ENCODE peak calls at places on chromosome 5, in six cellular contexts. One of them, this sample, is unnamed.

GRCh38 chr5:52657231-52657645 is 130.5 kb upstream of the ITGA1 start:
- DNase-seq in PC-9: no peak
- DNase-seq in SK-N-SH: peak; percentile 12
- DNase-seq in GM23248: peak; percentile 71
- DNase-seq in PC-3: peak; percentile 63
- DNase-seq in neural progenitor cell: peak; percentile 60
- DNase-seq in this sample: peak; percentile 77

GRCh38 chr5:68745459-68745858 is 348.4 kb upstream of the SLC30A5 start:
- DNase-seq in PC-9: peak; percentile 10
- DNase-seq in GM23248: peak; percentile 37
- DNase-seq in neural progenitor cell: no peak
- DNase-seq in SK-N-SH: no peak
- DNase-seq in PC-3: no peak
- DNase-seq in this sample: peak; percentile 14

GRCh38 chr5:33810491-33811120 is 81.2 kb downstream of the ADAMTS12 start:
- DNase-seq in GM23248: peak; percentile 48
- DNase-seq in SK-N-SH: no peak
- DNase-seq in PC-3: peak; percentile 60
- DNase-seq in neural progenitor cell: no peak
- DNase-seq in PC-9: no peak
- DNase-seq in this sample: no peak

GRCh38 chr5:15383469-15383868 is 116.5 kb upstream of the FBXL7 start:
- DNase-seq in PC-9: no peak
- DNase-seq in PC-3: peak; percentile 34
- DNase-seq in SK-N-SH: peak; percentile 61
- DNase-seq in neural progenitor cell: peak; percentile 42
- DNase-seq in GM23248: peak; percentile 42
- DNase-seq in this sample: peak; percentile 77

GRCh38 chr5:106312360-106312759 is 1358.4 kb downstream of the EFNA5 start:
- DNase-seq in GM23248: peak; percentile 43
- DNase-seq in PC-3: peak; percentile 75
- DNase-seq in neural progenitor cell: no peak
- DNase-seq in SK-N-SH: no peak
- DNase-seq in PC-9: peak; percentile 1
- DNase-seq in this sample: no peak

GRCh38 chr5:111996574-111996973 is 239.6 kb upstream of the NREP start:
- DNase-seq in GM23248: no peak
- DNase-seq in neural progenitor cell: no peak
- DNase-seq in PC-3: no peak
- DNase-seq in SK-N-SH: no peak
- DNase-seq in PC-9: no peak
- DNase-seq in this sample: no peak

GRCh38 chr5:91383027-91383955 is at the start of gene ARRDC3:
- DNase-seq in PC-3: peak; percentile 98
- DNase-seq in SK-N-SH: peak; percentile 87
- DNase-seq in neural progenitor cell: peak; percentile 98
- DNase-seq in PC-9: peak; percentile 97
- DNase-seq in GM23248: peak; percentile 96
- DNase-seq in this sample: peak; percentile 97

GRCh38 chr5:176619203-176619568 is 9.2 kb upstream of the GPRIN1 start:
- DNase-seq in PC-9: peak; percentile 54
- DNase-seq in PC-3: no peak
- DNase-seq in neural progenitor cell: peak; percentile 98
- DNase-seq in GM23248: peak; percentile 87
- DNase-seq in SK-N-SH: peak; percentile 98
- DNase-seq in this sample: peak; percentile 98

GRCh38 chr5:72268753-72269410 is 51.2 kb downstream of the MRPS27 start:
- DNase-seq in GM23248: peak; percentile 68
- DNase-seq in neural progenitor cell: peak; percentile 72
- DNase-seq in PC-9: peak; percentile 61
- DNase-seq in SK-N-SH: peak; percentile 36
- DNase-seq in PC-3: peak; percentile 70
- DNase-seq in this sample: peak; percentile 85

GRCh38 chr5:100407053-100407452 is 128.1 kb upstream of the FAM174A start:
- DNase-seq in PC-3: no peak
- DNase-seq in neural progenitor cell: no peak
- DNase-seq in PC-9: no peak
- DNase-seq in GM23248: no peak
- DNase-seq in SK-N-SH: no peak
- DNase-seq in this sample: no peak

GRCh38 chr5:155982354-155982753 is 344.6 kb upstream of the SGCD start:
- DNase-seq in GM23248: peak; percentile 9
- DNase-seq in SK-N-SH: no peak
- DNase-seq in PC-3: no peak
- DNase-seq in PC-9: no peak
- DNase-seq in neural progenitor cell: no peak
- DNase-seq in this sample: no peak

GRCh38 chr5:157535042-157535865 is 40.3 kb downstream of the ADAM19 start:
- DNase-seq in PC-3: peak; percentile 44
- DNase-seq in neural progenitor cell: no peak
- DNase-seq in PC-9: no peak
- DNase-seq in SK-N-SH: no peak
- DNase-seq in GM23248: peak; percentile 14
- DNase-seq in this sample: no peak

GRCh38 chr5:179730356-179730755 is 2.3 kb upstream of the MAML1 start:
- DNase-seq in PC-3: no peak
- DNase-seq in GM23248: no peak
- DNase-seq in neural progenitor cell: no peak
- DNase-seq in PC-9: no peak
- DNase-seq in SK-N-SH: no peak
- DNase-seq in this sample: no peak

GRCh38 chr5:179730852-179731251 is 1.8 kb upstream of the MAML1 start:
- DNase-seq in SK-N-SH: no peak
- DNase-seq in PC-3: no peak
- DNase-seq in PC-9: no peak
- DNase-seq in GM23248: no peak
- DNase-seq in neural progenitor cell: no peak
- DNase-seq in this sample: no peak

GRCh38 chr5:179731791-179732411 is 721 bp upstream of the MAML1 start:
- DNase-seq in neural progenitor cell: no peak
- DNase-seq in GM23248: peak; percentile 94
- DNase-seq in SK-N-SH: no peak
- DNase-seq in PC-3: peak; percentile 55
- DNase-seq in PC-9: peak; percentile 48
- DNase-seq in this sample: no peak

GRCh38 chr5:179729727-179730126 is 2.9 kb upstream of the MAML1 start:
- DNase-seq in PC-3: no peak
- DNase-seq in PC-9: no peak
- DNase-seq in neural progenitor cell: no peak
- DNase-seq in SK-N-SH: no peak
- DNase-seq in GM23248: no peak
- DNase-seq in this sample: no peak

DNA sequence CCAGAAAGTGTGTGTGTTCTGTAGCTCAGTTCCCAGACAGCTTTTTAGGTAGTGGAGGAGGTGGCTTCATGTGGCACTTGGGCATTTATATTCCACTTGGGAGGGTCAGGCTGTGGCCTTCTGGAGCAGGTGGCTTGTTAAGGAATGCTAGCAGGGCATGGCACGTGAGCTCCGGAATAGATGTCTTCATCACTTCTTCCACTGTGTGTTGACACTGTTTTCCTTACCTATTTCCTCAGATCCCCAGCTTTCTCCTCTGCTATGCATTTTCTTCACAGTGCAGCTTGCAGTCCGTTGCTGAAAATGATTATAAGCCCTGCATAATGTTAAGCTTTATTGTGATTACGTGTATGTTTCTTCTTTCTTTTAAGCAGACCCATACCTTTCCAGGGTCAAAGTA is 3.3 kb upstream of the MAML1 start:
- DNase-seq in neural progenitor cell: no peak
- DNase-seq in PC-9: no peak
- DNase-seq in SK-N-SH: no peak
- DNase-seq in PC-3: no peak
- DNase-seq in GM23248: no peak
- DNase-seq in this sample: no peak
- H3F3A ChIP-seq in neural progenitor cell: peaks cover 68% of the 10 kb centered on the region
- H3F3A ChIP-seq in PC-9: peaks cover 80% of the 10 kb centered on the region
- H3F3A ChIP-seq in SK-N-SH: peaks cover 65% of the 10 kb centered on the region
- H3F3A ChIP-seq in PC-3: peaks cover 4% of the 10 kb centered on the region
- H3F3A ChIP-seq in GM23248: peaks cover 73% of the 10 kb centered on the region
- H3F3A ChIP-seq in this sample: peaks cover 46% of the 10 kb centered on the region

GRCh38 chr5:67201897-67202549 is 5.4 kb upstream of the CD180 start:
- DNase-seq in PC-9: no peak
- DNase-seq in neural progenitor cell: no peak
- DNase-seq in GM23248: no peak
- DNase-seq in PC-3: no peak
- DNase-seq in SK-N-SH: no peak
- DNase-seq in this sample: no peak
- H3F3A ChIP-seq in PC-9: peaks cover 11% of the 10 kb centered on the region
- H3F3A ChIP-seq in neural progenitor cell: no peaks in the 10 kb centered on the region
- H3F3A ChIP-seq in GM23248: no peaks in the 10 kb centered on the region
- H3F3A ChIP-seq in PC-3: peaks cover 9% of the 10 kb centered on the region
- H3F3A ChIP-seq in SK-N-SH: no peaks in the 10 kb centered on the region
- H3F3A ChIP-seq in this sample: no peaks in the 10 kb centered on the region

GRCh38 chr5:131259326-131259725 is 4.5 kb upstream of the CDC42SE2 start:
- DNase-seq in neural progenitor cell: no peak
- DNase-seq in PC-3: peak; percentile 18
- DNase-seq in SK-N-SH: no peak
- DNase-seq in GM23248: no peak
- DNase-seq in PC-9: no peak
- DNase-seq in this sample: no peak
- H3F3A ChIP-seq in neural progenitor cell: peaks cover 4% of the 10 kb centered on the region
- H3F3A ChIP-seq in PC-3: no peaks in the 10 kb centered on the region
- H3F3A ChIP-seq in SK-N-SH: peaks cover 8% of the 10 kb centered on the region
- H3F3A ChIP-seq in GM23248: no peaks in the 10 kb centered on the region
- H3F3A ChIP-seq in PC-9: peaks cover 31% of the 10 kb centered on the region
- H3F3A ChIP-seq in this sample: no peaks in the 10 kb centered on the region

DNA sequence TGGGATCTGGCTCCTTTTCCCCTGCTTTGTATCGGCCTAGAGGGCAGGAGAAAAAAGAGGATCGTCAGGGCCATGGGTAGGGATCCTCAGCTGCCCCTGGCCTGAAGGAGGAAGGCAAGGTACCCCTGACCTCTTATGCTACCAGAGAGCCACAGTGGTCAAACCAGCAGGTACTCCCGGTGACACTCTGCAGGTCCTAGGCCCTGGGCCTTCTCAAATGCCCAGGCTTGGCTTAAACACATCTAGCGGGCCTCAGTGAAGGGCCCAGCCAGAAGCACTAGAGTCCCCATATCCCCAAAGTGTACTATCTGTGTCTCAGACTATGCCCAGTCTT is 3.5 kb downstream of the IRF1 start:
- DNase-seq in neural progenitor cell: no peak
- DNase-seq in PC-9: no peak
- DNase-seq in GM23248: no peak
- DNase-seq in PC-3: no peak
- DNase-seq in SK-N-SH: no peak
- DNase-seq in this sample: no peak
- H3F3A ChIP-seq in neural progenitor cell: peaks cover 10% of the 10 kb centered on the region
- H3F3A ChIP-seq in PC-9: no peaks in the 10 kb centered on the region
- H3F3A ChIP-seq in GM23248: no peaks in the 10 kb centered on the region
- H3F3A ChIP-seq in PC-3: no peaks in the 10 kb centered on the region
- H3F3A ChIP-seq in SK-N-SH: peaks cover 3% of the 10 kb centered on the region
- H3F3A ChIP-seq in this sample: no peaks in the 10 kb centered on the region

DNA sequence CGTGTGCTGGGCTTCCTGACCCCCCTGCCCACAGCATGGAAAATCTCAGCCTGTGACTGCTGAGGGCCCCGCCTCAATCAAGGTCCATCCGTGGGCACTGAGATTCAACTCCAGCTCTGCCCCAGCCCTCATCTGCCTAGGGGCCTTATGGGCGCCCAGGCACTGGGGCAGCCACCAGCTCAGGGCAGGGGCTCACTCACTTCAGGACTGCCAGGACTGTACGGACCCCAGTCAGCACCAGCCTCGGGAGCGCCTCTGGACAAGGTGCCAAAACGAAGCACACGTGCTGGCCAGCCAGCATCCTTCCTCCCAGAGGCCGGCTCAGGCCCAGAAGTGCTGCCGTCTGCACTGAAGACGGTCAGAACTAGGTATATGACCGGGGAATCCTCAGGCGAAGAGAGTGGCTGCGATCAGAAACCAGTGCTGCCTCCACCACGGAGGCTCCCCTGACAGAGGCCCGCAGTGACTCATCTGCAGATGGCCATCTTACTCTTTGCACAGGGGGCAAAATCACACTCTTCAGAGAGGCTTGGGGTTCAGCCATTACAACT is 19.6 kb downstream of the CLPTM1L start:
- DNase-seq in PC-3: no peak
- DNase-seq in neural progenitor cell: no peak
- DNase-seq in GM23248: no peak
- DNase-seq in SK-N-SH: no peak
- DNase-seq in PC-9: no peak
- DNase-seq in this sample: no peak
- H3F3A ChIP-seq in PC-3: no peaks in the 10 kb centered on the region
- H3F3A ChIP-seq in neural progenitor cell: no peaks in the 10 kb centered on the region
- H3F3A ChIP-seq in GM23248: peaks cover 34% of the 10 kb centered on the region
- H3F3A ChIP-seq in SK-N-SH: peaks cover 27% of the 10 kb centered on the region
- H3F3A ChIP-seq in PC-9: peaks cover 52% of the 10 kb centered on the region
- H3F3A ChIP-seq in this sample: no peaks in the 10 kb centered on the region

DNA sequence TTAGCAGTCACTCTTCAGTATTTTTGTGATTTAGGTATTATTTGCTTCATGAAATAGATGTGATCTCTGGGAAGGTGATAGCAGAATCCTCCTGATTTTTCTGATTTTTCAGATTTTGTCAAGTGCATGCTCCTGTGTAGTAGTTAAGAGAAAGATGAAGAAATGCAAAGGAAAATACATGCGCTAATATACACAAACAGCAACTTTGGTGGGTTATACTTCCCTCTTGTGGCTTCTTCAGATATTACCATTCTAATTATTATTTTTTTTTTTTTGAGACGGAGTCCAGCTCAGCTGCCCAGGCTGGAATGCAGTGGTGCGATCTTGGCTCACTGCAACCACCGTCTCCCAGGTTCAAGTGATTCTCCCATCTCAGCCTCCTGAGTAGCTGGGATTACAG is 31.7 kb downstream of the LMNB1 start:
- DNase-seq in neural progenitor cell: peak; percentile 24
- DNase-seq in PC-9: no peak
- DNase-seq in GM23248: peak; percentile 58
- DNase-seq in PC-3: peak; percentile 57
- DNase-seq in SK-N-SH: peak; percentile 53
- DNase-seq in this sample: peak; percentile 35
- H3F3A ChIP-seq in neural progenitor cell: peaks cover 15% of the 10 kb centered on the region
- H3F3A ChIP-seq in PC-9: peaks cover 7% of the 10 kb centered on the region
- H3F3A ChIP-seq in GM23248: peaks cover 39% of the 10 kb centered on the region
- H3F3A ChIP-seq in PC-3: peaks cover 4% of the 10 kb centered on the region
- H3F3A ChIP-seq in SK-N-SH: peaks cover 75% of the 10 kb centered on the region
- H3F3A ChIP-seq in this sample: peaks cover 5% of the 10 kb centered on the region

DNA sequence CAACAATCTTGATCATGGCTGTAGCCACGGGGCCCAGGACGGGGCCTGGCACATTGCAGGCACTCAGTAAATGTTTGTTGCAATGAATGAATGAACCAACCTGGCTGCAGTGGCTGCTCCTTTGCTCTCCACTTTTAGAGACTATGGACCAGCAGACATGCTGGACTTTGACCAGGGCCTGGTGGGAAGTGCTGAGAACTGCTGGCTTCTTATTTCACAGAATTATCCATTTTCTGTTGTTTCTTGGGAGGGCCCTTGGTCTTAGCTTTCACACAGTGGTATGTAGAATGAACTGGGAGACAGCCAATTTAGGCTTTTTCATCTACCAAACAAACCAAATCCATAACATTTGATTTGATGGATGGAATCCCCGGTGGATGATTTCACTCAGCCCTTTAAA is 78.0 kb upstream of the LHFPL2 start:
- DNase-seq in GM23248: no peak
- DNase-seq in PC-3: no peak
- DNase-seq in PC-9: no peak
- DNase-seq in neural progenitor cell: no peak
- DNase-seq in SK-N-SH: no peak
- DNase-seq in this sample: no peak
- H3F3A ChIP-seq in GM23248: peaks cover under 1% of the 10 kb centered on the region
- H3F3A ChIP-seq in PC-3: no peaks in the 10 kb centered on the region
- H3F3A ChIP-seq in PC-9: no peaks in the 10 kb centered on the region
- H3F3A ChIP-seq in neural progenitor cell: peaks cover 10% of the 10 kb centered on the region
- H3F3A ChIP-seq in SK-N-SH: no peaks in the 10 kb centered on the region
- H3F3A ChIP-seq in this sample: peaks cover 3% of the 10 kb centered on the region

This sample was measured in GM23338.